ENCODE peak calls at places on chromosome 11, in six cellular contexts. Q is T47D, C is nucleus accumbens, A is cerebellar cortex, X is AG20443, O is cardiac fibroblast. S is an unnamed sample.

GRCh38 chr11:3136542-3137455 is 28.3 kb downstream of the OSBPL5 start:
- DNase-seq in Q (no peak), C (no peak), A (no peak), X (no peak), O (no peak), S (no peak)

GRCh38 chr11:7670631-7671030 is 2.7 kb downstream of the CYB5R2 start:
- DNase-seq in Q (no peak), C (no peak), A (no peak), X (no peak), O (no peak), S (no peak)

GRCh38 chr11:65767406-65767805 is 13.4 kb downstream of the AP5B1 start:
- DNase-seq in Q (no peak), C (no peak), A (no peak), X (no peak), O (peak), S (no peak)

GRCh38 chr11:62851807-62852522 is 12.6 kb upstream of the WDR74 start:
- DNase-seq in Q (no peak), C (no peak), A (peak), X (no peak), O (no peak), S (no peak)

GRCh38 chr11:86629070-86629706 is 43.2 kb downstream of the ME3 start:
- DNase-seq in Q (no peak), C (no peak), A (no peak), X (peak), O (peak), S (no peak)

GRCh38 chr11:66850588-66851250 is 6.1 kb upstream of the LRFN4 start:
- DNase-seq in Q (peak), C (no peak), A (no peak), X (no peak), O (no peak), S (peak)

GRCh38 chr11:116515666-116516184 is 257.1 kb downstream of the BUD13 start:
- DNase-seq in Q (no peak), C (no peak), A (no peak), X (no peak), O (no peak), S (no peak)

GRCh38 chr11:116895053-116895757 is 57.8 kb upstream of the APOA1 start:
- DNase-seq in Q (no peak), C (no peak), A (no peak), X (no peak), O (peak), S (peak)

GRCh38 chr11:108758458-108758857 is 93.6 kb downstream of the DDX10 start:
- DNase-seq in Q (no peak), C (no peak), A (no peak), X (no peak), O (peak), S (no peak)

S was measured in Caco-2.